ENCODE peak calls at places on chromosomes 4 and X, in ten cellular contexts. C is HCT116, R is GM23338, P is GM23248, S is fibroblast of lung, A is OCI-LY7, X is IMR-90, K is Karpas-422, Z is PC-3, L is H1. H is an unnamed sample.

GRCh38 chrX:155086961-155087735 is 15.8 kb downstream of the BRCC3 start:
- DNase-seq in C (no peak), R (no peak), P (no peak), S (no peak), A (no peak), X (no peak), K (no peak), Z (no peak), L (no peak), H (no peak)

GRCh38 chr4:26729027-26729426 is 131.6 kb upstream of the STIM2 start:
- DNase-seq in C (no peak), R (no peak), P (no peak), S (no peak), A (no peak), X (no peak), K (no peak), Z (no peak), L (no peak), H (no peak)

GRCh38 chrX:153909024-153909979 is 4.8 kb downstream of the AVPR2 start:
- DNase-seq in C (no peak), R (peak; percentile 49), P (no peak), S (no peak), A (no peak), X (no peak), K (peak; percentile 78), Z (no peak), L (no peak), H (no peak)

GRCh38 chr4:72489267-72489666 is 79.8 kb downstream of the ADAMTS3 start:
- DNase-seq in C (no peak), R (no peak), P (peak; percentile 56), S (peak; percentile 47), A (no peak), X (peak; percentile 4), K (no peak), Z (peak; percentile 87), L (no peak), H (peak; percentile 28)

GRCh38 chrX:1031521-1032430 is 180.7 kb downstream of the CRLF2 start:
- DNase-seq in C (no peak), R (no peak), P (no peak), S (no peak), A (no peak), X (no peak), K (no peak), Z (no peak), L (no peak), H (no peak)

GRCh38 chr4:52105276-52105675 is 54.2 kb downstream of the SPATA18 start:
- DNase-seq in C (no peak), R (no peak), P (no peak), S (no peak), A (no peak), X (no peak), K (no peak), Z (peak; percentile 71), L (no peak), H (no peak)

GRCh38 chr4:40651280-40651679 is 21.6 kb upstream of the RBM47 start:
- DNase-seq in C (no peak), R (no peak), P (no peak), S (no peak), A (no peak), X (no peak), K (no peak), Z (no peak), L (no peak), H (no peak)

GRCh38 chrX:118839334-118839958 is 15.8 kb downstream of the ZCCHC12 start:
- DNase-seq in C (peak; percentile 19), R (peak; percentile 83), P (peak; percentile 62), S (peak; percentile 24), A (no peak), X (peak; percentile 6), K (peak; percentile 39), Z (peak; percentile 63), L (peak; percentile 46), H (no peak)

GRCh38 chr4:74044676-74045075 is 6.2 kb upstream of the CXCL3 start:
- DNase-seq in C (no peak), R (no peak), P (peak; percentile 57), S (peak; percentile 70), A (no peak), X (peak; percentile 59), K (no peak), Z (peak; percentile 74), L (no peak), H (no peak)

GRCh38 chrX:115503099-115503498 is 57.9 kb upstream of the PLS3 start:
- DNase-seq in C (no peak), R (no peak), P (no peak), S (no peak), A (no peak), X (no peak), K (no peak), Z (no peak), L (no peak), H (no peak)

GRCh38 chrX:44731160-44731559 is 112.7 kb upstream of the DUSP21 start:
- DNase-seq in C (no peak), R (no peak), P (peak; percentile 40), S (peak; percentile 6), A (no peak), X (peak; percentile 20), K (no peak), Z (peak; percentile 66), L (no peak), H (peak; percentile 15)

GRCh38 chr4:7239101-7239820 is 46.9 kb downstream of the SORCS2 start:
- DNase-seq in C (no peak), R (no peak), P (no peak), S (no peak), A (no peak), X (no peak), K (no peak), Z (no peak), L (no peak), H (no peak)

GRCh38 chrX:108468486-108468885 is 28.8 kb downstream of the COL4A5 start:
- DNase-seq in C (no peak), R (no peak), P (peak; percentile 51), S (peak; percentile 81), A (no peak), X (peak; percentile 71), K (no peak), Z (no peak), L (no peak), H (no peak)

GRCh38 chrX:103817502-103817901 is 14.6 kb downstream of the RAB9B start:
- DNase-seq in C (peak; percentile 15), R (peak; percentile 63), P (peak; percentile 24), S (no peak), A (peak; percentile 71), X (peak; percentile 42), K (peak; percentile 91), Z (peak; percentile 87), L (no peak), H (no peak)

GRCh38 chrX:12058087-12058486 is 80.2 kb upstream of the FRMPD4 start:
- DNase-seq in C (no peak), R (no peak), P (no peak), S (no peak), A (no peak), X (no peak), K (no peak), Z (no peak), L (no peak), H (no peak)

GRCh38 chr4:30537462-30537861 is 182.7 kb upstream of the PCDH7 start:
- DNase-seq in C (peak; percentile 76), R (no peak), P (peak; percentile 24), S (peak; percentile 91), A (no peak), X (peak; percentile 80), K (no peak), Z (peak; percentile 85), L (no peak), H (no peak)

GRCh38 chrX:27600686-27601085 is 10.5 kb downstream of the DCAF8L2 start:
- DNase-seq in C (no peak), R (no peak), P (no peak), S (peak; percentile 33), A (no peak), X (no peak), K (no peak), Z (peak; percentile 75), L (no peak), H (no peak)

GRCh38 chr4:39770471-39770870 is 72.5 kb downstream of the UBE2K start:
- DNase-seq in C (no peak), R (no peak), P (no peak), S (no peak), A (no peak), X (no peak), K (no peak), Z (no peak), L (no peak), H (no peak)

GRCh38 chr4:184784628-184785257 is 41.0 kb downstream of the ACSL1 start:
- DNase-seq in C (no peak), R (no peak), P (no peak), S (no peak), A (no peak), X (no peak), K (no peak), Z (no peak), L (no peak), H (no peak)
- H3K4me3 ChIP-seq in C (no peak overlapping the region), R (no peak overlapping the region), P (no peak overlapping the region), S (no peak overlapping the region), A (no peak overlapping the region), X (no peak overlapping the region), K (no peak overlapping the region), Z (no peak overlapping the region), L (no peak overlapping the region), H (no peak overlapping the region)

DNA sequence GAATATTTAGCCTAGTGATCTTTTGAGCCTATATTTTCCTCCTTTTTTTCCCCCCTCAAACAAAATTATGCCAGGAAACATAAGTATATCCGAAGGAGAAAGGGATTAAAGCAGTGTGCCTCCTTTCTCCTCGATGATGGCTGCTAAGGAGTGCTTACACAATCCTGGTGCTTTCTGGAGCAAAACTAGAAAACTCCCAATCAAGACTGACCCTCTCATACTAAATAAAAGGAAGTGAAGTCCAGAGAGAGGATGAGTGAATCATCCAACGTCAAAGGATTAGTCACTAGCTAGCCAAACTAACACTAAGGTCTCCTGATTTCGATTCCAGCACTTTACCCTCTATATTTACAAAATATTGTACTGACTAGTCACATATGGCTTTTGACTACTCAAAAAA is 146.8 kb downstream of the PPP3CA start:
- DNase-seq in C (peak; percentile 86), R (no peak), P (peak; percentile 94), S (peak; percentile 95), A (no peak), X (peak; percentile 98), K (no peak), Z (peak; percentile 85), L (no peak), H (no peak)
- H4K20me1 ChIP-seq in C (no peaks in the 10 kb centered on the region), R (no peaks in the 10 kb centered on the region), P (peaks cover 6% of the 10 kb centered on the region), S (no peaks in the 10 kb centered on the region), A (peaks cover 8% of the 10 kb centered on the region), X (no peaks in the 10 kb centered on the region), K (peaks cover 10% of the 10 kb centered on the region), Z (no peaks in the 10 kb centered on the region), L (no peaks in the 10 kb centered on the region), H (no peaks in the 10 kb centered on the region)

GRCh38 chr4:48985602-48985975 is 486 bp upstream of the CWH43 start:
- DNase-seq in C (no peak), R (no peak), P (no peak), S (no peak), A (no peak), X (no peak), K (no peak), Z (no peak), L (no peak), H (no peak)
- H3K4me3 ChIP-seq in C (no peak overlapping the region), R (peak overlapping the region; percentile 68), P (no peak overlapping the region), S (no peak overlapping the region), A (no peak overlapping the region), X (no peak overlapping the region), K (no peak overlapping the region), Z (peak overlapping the region; percentile 77), L (peak overlapping the region; percentile 53), H (peak overlapping the region; percentile 31)

DNA sequence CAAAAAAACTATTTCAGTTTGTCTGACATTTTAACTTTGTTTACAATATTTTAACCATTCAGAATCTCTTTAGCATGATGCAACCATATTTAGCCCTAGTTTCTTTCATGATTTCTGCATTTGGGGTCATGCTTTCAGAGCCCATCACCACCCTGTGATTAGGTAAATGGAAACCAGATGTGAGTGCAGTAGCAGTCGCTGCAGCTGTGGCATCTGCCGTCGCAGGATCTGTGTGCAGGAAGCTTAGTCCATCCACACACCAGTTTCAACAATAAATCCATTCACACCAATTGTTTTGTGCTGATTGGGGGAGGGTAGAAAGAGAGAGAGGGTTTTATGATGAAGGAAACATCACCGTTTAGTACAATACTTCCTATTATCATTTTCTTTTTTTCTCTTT is 130.5 kb downstream of the CPEB2 start:
- DNase-seq in C (no peak), R (no peak), P (no peak), S (no peak), A (no peak), X (no peak), K (peak; percentile 17), Z (no peak), L (no peak), H (no peak)
- H4K20me1 ChIP-seq in C (no peaks in the 10 kb centered on the region), R (no peaks in the 10 kb centered on the region), P (no peaks in the 10 kb centered on the region), S (no peaks in the 10 kb centered on the region), A (no peaks in the 10 kb centered on the region), X (no peaks in the 10 kb centered on the region), K (no peaks in the 10 kb centered on the region), Z (no peaks in the 10 kb centered on the region), L (no peaks in the 10 kb centered on the region), H (no peaks in the 10 kb centered on the region)

H was measured in keratinocyte.